ENCODE peak calls at places on chromosomes 2 and 18, in five cellular contexts. Q is MM.1S, S is GM23338, H is K562, X is OCI-LY7. U is an unnamed sample. For H4K20me1, the result is how much of the 10 kb centered on the place peaks cover.

GRCh38 chr2:106536490-106536889 is 49.3 kb downstream of the CD8B2 start:
- DNase-seq in Q (peak), S (no peak), H (no peak), X (no peak), U (no peak)

GRCh38 chr2:12074126-12074883 is 327.9 kb downstream of the LPIN1 start:
- DNase-seq in Q (no peak), S (no peak), H (peak), X (no peak), U (no peak)

GRCh38 chr2:151718796-151719195 is 15.5 kb downstream of the NEB start:
- DNase-seq in Q (no peak), S (no peak), H (no peak), X (no peak), U (no peak)

GRCh38 chr2:80302465-80303005 is 2.0 kb downstream of the LRRTM1 start:
- DNase-seq in Q (no peak), S (peak), H (no peak), X (no peak), U (peak)

GRCh38 chr2:74007120-74007519 is 22.4 kb downstream of the TET3 start:
- DNase-seq in Q (no peak), S (no peak), H (no peak), X (no peak), U (no peak)

GRCh38 chr2:48482313-48482712 is 47.6 kb upstream of the STON1 start:
- DNase-seq in Q (no peak), S (no peak), H (no peak), X (no peak), U (no peak)

GRCh38 chr2:241855888-241856422 is 2.7 kb downstream of the PDCD1 start:
- DNase-seq in Q (no peak), S (no peak), H (no peak), X (no peak), U (no peak)

GRCh38 chr2:176581557-176582150 is 312.4 kb downstream of the MTX2 start:
- DNase-seq in Q (no peak), S (no peak), H (no peak), X (no peak), U (no peak)

GRCh38 chr2:19764998-19765397 is 136.8 kb downstream of the TTC32 start:
- DNase-seq in Q (no peak), S (no peak), H (no peak), X (no peak), U (no peak)

GRCh38 chr2:195490304-195490703 is 166.7 kb upstream of the SLC39A10 start:
- DNase-seq in Q (no peak), S (no peak), H (no peak), X (no peak), U (no peak)

GRCh38 chr2:212939777-212940531 is 211.5 kb downstream of the IKZF2 start:
- DNase-seq in Q (no peak), S (peak), H (no peak), X (no peak), U (peak)

GRCh38 chr18:48789259-48789812 is 161.4 kb downstream of the SMAD7 start:
- DNase-seq in Q (no peak), S (no peak), H (no peak), X (no peak), U (no peak)
- H3K27ac ChIP-seq in Q (no peak), S (no peak), H (no peak), X (no peak), U (no peak)

GRCh38 chr18:13235981-13236380 is 17.4 kb downstream of the LDLRAD4 start:
- DNase-seq in Q (no peak), S (no peak), H (no peak), X (no peak), U (no peak)

GRCh38 chr18:13235326-13235937 is 16.9 kb downstream of the LDLRAD4 start:
- DNase-seq in Q (no peak), S (no peak), H (no peak), X (no peak), U (no peak)

GRCh38 chr18:13232971-13233565 is 14.5 kb downstream of the LDLRAD4 start:
- DNase-seq in Q (no peak), S (no peak), H (no peak), X (no peak), U (no peak)

GRCh38 chr18:13233746-13234527 is 15.4 kb downstream of the LDLRAD4 start:
- DNase-seq in Q (no peak), S (no peak), H (no peak), X (no peak), U (no peak)

DNA sequence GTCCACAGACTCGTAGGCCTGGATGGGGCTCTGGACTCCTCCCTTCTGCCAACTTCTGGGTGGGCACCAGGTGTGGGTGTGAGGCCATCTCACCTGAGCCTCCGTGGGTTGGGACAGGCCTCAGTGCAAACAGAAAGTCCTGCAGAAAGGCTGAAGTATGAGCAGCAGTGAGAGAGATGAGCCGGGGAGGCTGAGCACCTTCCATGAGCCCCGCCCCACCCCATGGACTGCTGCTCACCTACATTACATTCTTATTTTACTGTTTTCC is 15.9 kb downstream of the LDLRAD4 start:
- DNase-seq in Q (no peak), S (no peak), H (no peak), X (no peak), U (no peak)
- H4K20me1 ChIP-seq in Q (under half), S (under half), H (under half), X (under half), U (under half)

DNA sequence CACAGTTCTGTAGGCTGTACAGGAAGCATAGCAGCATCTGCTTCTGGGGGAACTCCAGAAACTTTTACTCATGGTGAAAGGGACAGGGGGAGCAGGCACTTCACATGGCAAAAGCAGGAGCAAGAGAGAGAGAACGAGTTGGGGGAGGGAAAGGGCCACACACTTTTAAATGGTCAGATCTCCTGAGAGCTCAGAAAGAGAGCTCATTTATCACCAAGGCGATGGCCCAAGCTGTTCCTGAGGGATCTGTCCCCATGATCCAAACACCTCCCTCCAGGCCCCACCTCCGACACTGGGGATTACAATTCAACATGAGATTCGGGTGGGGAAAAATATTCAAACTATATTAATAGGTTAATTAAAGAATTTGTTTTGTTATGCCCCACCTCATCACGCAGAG is 84.7 kb upstream of the ARHGAP28 start:
- DNase-seq in Q (no peak), S (no peak), H (no peak), X (no peak), U (no peak)
- H3K27ac ChIP-seq in Q (no peak), S (no peak), H (no peak), X (no peak), U (no peak)

DNA sequence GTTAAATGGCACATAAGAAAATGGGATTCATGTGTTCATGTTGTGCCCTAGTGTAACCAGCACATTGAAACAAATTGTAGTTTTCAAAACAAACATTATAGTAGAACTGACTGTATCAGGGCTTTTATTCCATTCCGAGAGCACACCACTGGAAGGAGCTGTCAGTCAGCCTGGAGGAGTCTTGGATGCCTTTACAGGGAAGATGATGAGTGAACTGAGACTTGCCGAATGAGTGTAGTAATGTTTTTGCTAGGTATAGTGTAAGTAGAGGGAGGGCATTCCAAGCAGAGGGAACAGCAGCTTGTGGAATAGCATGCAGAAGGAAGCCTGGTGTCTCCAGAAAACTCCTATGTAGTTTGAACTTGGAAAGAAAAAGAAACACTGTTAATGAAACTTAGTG is 183.5 kb downstream of the MCFD2 start:
- DNase-seq in Q (no peak), S (no peak), H (no peak), X (no peak), U (no peak)
- H4K20me1 ChIP-seq in Q (under half), S (under half), H (under half), X (under half), U (under half)

U was measured in H9.